ENCODE peak calls at places on chromosomes 5 and 9, in ten cellular contexts. K, O, L, B, V, X, E, N, C and Q are unnamed samples.

GRCh38 chr5:56169281-56169680 is 63.8 kb downstream of the ANKRD55 start:
- DNase-seq in K (no peak), E (no peak), V (no peak), L (no peak), C (no peak), X (no peak), N (no peak), O (peak; percentile 31), B (no peak), Q (no peak)

GRCh38 chr5:106825379-106825778 is 845.4 kb downstream of the EFNA5 start:
- DNase-seq in L (no peak), K (no peak), V (no peak), C (no peak), N (no peak), B (no peak), E (no peak), X (no peak), O (peak; percentile 78), Q (peak; percentile 25)

GRCh38 chr5:39224196-39224754 is 4.9 kb upstream of the FYB1 start:
- DNase-seq in L (no peak), V (peak; percentile 43), B (peak; percentile 73), K (no peak), N (no peak), C (peak; percentile 89), X (no peak), O (peak; percentile 47), E (no peak), Q (peak; percentile 81)

GRCh38 chr5:150505041-150505511 is 2.9 kb upstream of the NDST1 start:
- DNase-seq in L (no peak), B (peak; percentile 51), E (no peak), X (no peak), K (no peak), V (no peak), O (no peak), N (no peak), C (no peak), Q (no peak)

GRCh38 chr9:97900738-97901565 is 21.3 kb downstream of the TRMO start:
- DNase-seq in N (no peak), V (no peak), X (peak; percentile 12), B (peak; percentile 48), C (peak; percentile 43), L (no peak), K (peak; percentile 39), E (peak; percentile 57), O (peak; percentile 45), Q (peak; percentile 23)

GRCh38 chr9:128244443-128245226 is 31.2 kb downstream of the GOLGA2 start:
- DNase-seq in X (peak; percentile 63), V (peak; percentile 90), O (peak; percentile 67), C (no peak), K (no peak), B (no peak), L (peak; percentile 86), E (peak; percentile 35), N (no peak), Q (no peak)

GRCh38 chr9:35675732-35676392 is 2.1 kb downstream of the CA9 start:
- DNase-seq in B (no peak), L (no peak), C (no peak), K (no peak), X (peak; percentile 90), V (peak; percentile 60), E (peak; percentile 45), O (no peak), N (no peak), Q (no peak)

GRCh38 chr5:77301447-77301878 is 91.0 kb downstream of the PDE8B start:
- DNase-seq in B (no peak), O (no peak), V (no peak), N (no peak), X (no peak), K (no peak), L (no peak), E (no peak), C (no peak), Q (no peak)

GRCh38 chr9:109497193-109498165 is 628 bp downstream of the PTPN3 start:
- DNase-seq in L (no peak), O (no peak), E (peak; percentile 69), C (peak; percentile 38), X (no peak), N (no peak), V (no peak), B (no peak), K (peak; percentile 55), Q (no peak)

GRCh38 chr5:33852837-33853236 is 39.0 kb downstream of the ADAMTS12 start:
- DNase-seq in O (no peak), B (no peak), E (no peak), X (no peak), V (no peak), K (no peak), L (no peak), N (no peak), C (no peak), Q (no peak)

GRCh38 chr5:137791803-137792202 is 37.6 kb upstream of the HNRNPA0 start:
- DNase-seq in X (no peak), O (no peak), B (no peak), C (no peak), L (no peak), N (no peak), E (no peak), V (no peak), K (no peak), Q (no peak)

GRCh38 chr5:82808960-82809359 is 268.2 kb downstream of the TMEM167A start:
- DNase-seq in L (no peak), E (no peak), V (no peak), B (no peak), X (no peak), K (no peak), O (no peak), C (no peak), N (no peak), Q (no peak)

GRCh38 chr9:89839427-89839826 is 234.6 kb downstream of the GADD45G start:
- DNase-seq in L (no peak), V (no peak), N (no peak), O (no peak), K (no peak), E (no peak), B (no peak), X (no peak), C (no peak), Q (no peak)

GRCh38 chr5:27450607-27451006 is 412.2 kb upstream of the CDH9 start:
- DNase-seq in O (peak; percentile 59), N (no peak), X (no peak), L (no peak), K (no peak), E (no peak), C (no peak), V (no peak), B (peak; percentile 72), Q (peak; percentile 17)

GRCh38 chr5:118692811-118693342 is 295.5 kb downstream of the DTWD2 start:
- DNase-seq in X (no peak), K (no peak), L (peak; percentile 13), N (no peak), O (no peak), C (no peak), E (no peak), B (no peak), V (peak; percentile 24), Q (no peak)

GRCh38 chr9:20312732-20313131 is 309.6 kb downstream of the MLLT3 start:
- DNase-seq in E (no peak), X (no peak), O (peak; percentile 70), B (peak; percentile 78), C (no peak), L (no peak), V (no peak), K (peak; percentile 22), N (no peak), Q (peak; percentile 74)

GRCh38 chr5:71695069-71695468 is 24.0 kb upstream of the CARTPT start:
- DNase-seq in X (no peak), K (no peak), E (no peak), C (no peak), B (no peak), V (no peak), L (no peak), N (no peak), O (no peak), Q (no peak)

GRCh38 chr9:130895481-130896232 is 955 bp downstream of the QRFP start:
- DNase-seq in O (no peak), L (no peak), X (no peak), V (no peak), C (no peak), N (no peak), K (no peak), B (no peak), E (no peak), Q (no peak)

GRCh38 chr5:111422245-111422644 is 90.1 kb downstream of the STARD4 start:
- DNase-seq in C (no peak), B (no peak), E (no peak), V (no peak), K (no peak), L (no peak), N (no peak), X (no peak), O (no peak), Q (no peak)

GRCh38 chr9:70318002-70318401 is 59.2 kb downstream of the SMC5 start:
- DNase-seq in V (no peak), B (peak; percentile 43), C (no peak), N (no peak), E (no peak), X (no peak), K (no peak), O (peak; percentile 17), L (no peak), Q (no peak)

GRCh38 chr9:89523948-89524347 is 26.0 kb upstream of the SEMA4D start:
- DNase-seq in L (no peak), E (no peak), K (no peak), X (no peak), N (peak; percentile 37), O (no peak), V (no peak), B (no peak), C (no peak), Q (no peak)

GRCh38 chr9:69637801-69638200 is 34.4 kb downstream of the APBA1 start:
- DNase-seq in O (peak; percentile 85), N (no peak), V (no peak), K (no peak), E (no peak), B (peak; percentile 42), X (no peak), L (no peak), C (no peak), Q (peak; percentile 74)

GRCh38 chr5:142845402-142845901 is 75.3 kb downstream of the ARHGAP26 start:
- DNase-seq in N (no peak), K (no peak), C (no peak), O (no peak), E (peak; percentile 30), V (peak; percentile 50), B (no peak), L (no peak), X (no peak), Q (no peak)

GRCh38 chr9:86718373-86718772 is 228.9 kb downstream of the GAS1 start:
- DNase-seq in E (no peak), L (no peak), N (no peak), O (no peak), X (no peak), K (no peak), C (no peak), V (no peak), B (no peak), Q (no peak)

GRCh38 chr5:963310-963672 is 45.3 kb upstream of the NKD2 start:
- DNase-seq in E (no peak), B (no peak), N (no peak), V (no peak), L (no peak), K (no peak), X (no peak), O (no peak), C (no peak), Q (no peak)

GRCh38 chr9:3939820-3940219 is 360.0 kb downstream of the GLIS3 start:
- DNase-seq in L (no peak), K (no peak), C (no peak), B (no peak), O (no peak), E (no peak), N (no peak), V (no peak), X (no peak), Q (peak; percentile 77)

GRCh38 chr5:179819296-179820126 is 1.2 kb upstream of the SQSTM1 start:
- DNase-seq in C (peak; percentile 98), E (peak; percentile 83), N (no peak), K (peak; percentile 92), V (peak; percentile 74), L (peak; percentile 56), O (peak; percentile 68), X (no peak), B (peak; percentile 82), Q (peak; percentile 70)

GRCh38 chr9:125815568-125815967 is 68.4 kb downstream of the PBX3 start:
- DNase-seq in K (peak; percentile 8), O (peak; percentile 41), B (peak; percentile 58), X (no peak), N (no peak), L (no peak), E (no peak), V (no peak), C (peak; percentile 44), Q (peak; percentile 61)